ENCODE peak calls at places on chromosomes 13 and 19, in nine cellular contexts. I is GM12892, Q is uterus, D is Peyer's patch, T is A549, L is right lobe of liver, R is heart left ventricle, A is esophagus squamous epithelium, Z is erythroblast. M is an unnamed sample.
A peak's percentile ranks its signal among the peaks of the same experiment; 100 is the strongest.

GRCh38 chr19:1674293-1674679 is 21.9 kb upstream of the TCF3 start:
- DNase-seq in L (peak; percentile 14), A (no peak), T (no peak), D (no peak), R (no peak), Q (no peak), Z (no peak), I (no peak), M (no peak)

GRCh38 chr19:55376381-55376933 is at the start of gene TMEM190:
- DNase-seq in Q (no peak), D (no peak), I (no peak), Z (peak; percentile 43), R (no peak), T (no peak), A (no peak), L (peak; percentile 15), M (no peak)

GRCh38 chr13:51849145-51850101 is 4.4 kb upstream of the TMEM272 start:
- DNase-seq in D (no peak), A (no peak), R (no peak), I (peak; percentile 38), T (peak; percentile 31), Z (peak; percentile 19), L (no peak), Q (no peak), M (no peak)

GRCh38 chr13:46801831-46802230 is 4.9 kb upstream of the ESD start:
- DNase-seq in R (no peak), Q (no peak), T (no peak), A (no peak), Z (peak; percentile 8), D (no peak), L (no peak), I (no peak), M (no peak)

GRCh38 chr13:99978781-99979452 is 2.7 kb upstream of the ZIC2 start:
- DNase-seq in L (no peak), Z (no peak), T (no peak), A (no peak), Q (no peak), D (peak; percentile 34), R (no peak), I (no peak), M (no peak)

GRCh38 chr19:7494416-7495098 is 5.7 kb upstream of the PEX11G start:
- DNase-seq in Z (no peak), Q (no peak), R (no peak), T (no peak), L (peak; percentile 55), I (no peak), A (no peak), D (no peak), M (no peak)

GRCh38 chr13:112740502-112741131 is 50.8 kb downstream of the ATP11A start:
- DNase-seq in Z (no peak), L (peak; percentile 71), I (no peak), Q (peak; percentile 82), A (no peak), T (no peak), R (peak; percentile 87), D (peak; percentile 68), M (no peak)

GRCh38 chr13:113062691-113063090 is 42.9 kb upstream of the F7 start:
- DNase-seq in T (no peak), D (no peak), Z (no peak), L (no peak), A (no peak), I (no peak), Q (no peak), R (no peak), M (no peak)

GRCh38 chr13:96072392-96072791 is 17.5 kb upstream of the HS6ST3 start:
- DNase-seq in T (no peak), L (no peak), R (no peak), I (no peak), D (no peak), Q (no peak), Z (no peak), A (no peak), M (no peak)

GRCh38 chr19:43589277-43589676 is 6.7 kb downstream of the IRGQ start:
- DNase-seq in Z (no peak), T (no peak), I (no peak), R (no peak), Q (no peak), D (no peak), L (no peak), A (no peak), M (no peak)

GRCh38 chr19:15615526-15615925 is 508 bp downstream of the CYP4F8 start:
- DNase-seq in D (no peak), R (no peak), I (no peak), Q (no peak), A (no peak), T (no peak), L (no peak), Z (no peak), M (no peak)
- TF ChIP-seq POLR2A in D (no peak), R (no peak), I (no peak), Q (no peak), A (no peak), T (no peak), L (no peak), Z (no peak), M (no peak)

GRCh38 chr19:17553256-17553655 is 2.2 kb upstream of the COLGALT1 start:
- DNase-seq in L (peak; percentile 45), T (no peak), D (peak; percentile 62), Z (no peak), A (no peak), I (no peak), Q (peak; percentile 87), R (peak; percentile 85), M (no peak)
- TF ChIP-seq POLR2A in L (no peak), T (no peak), D (no peak), Z (no peak), A (no peak), I (no peak), Q (no peak), R (no peak), M (no peak)

GRCh38 chr19:54137114-54137912 is at the start of gene CNOT3:
- DNase-seq in I (peak; percentile 99), R (peak; percentile 99), Z (peak; percentile 100), Q (peak; percentile 100), A (peak; percentile 100), T (peak; percentile 100), L (peak; percentile 99), D (peak; percentile 100), M (peak; percentile 100)
- TF ChIP-seq POLR2A in I (peak; percentile 79), R (peak; percentile 94), Z (peak; percentile 59), Q (peak; percentile 97), A (peak; percentile 89), T (peak; percentile 83), L (peak; percentile 65), D (peak; percentile 85), M (peak; percentile 86)

GRCh38 chr19:49490287-49491029 is 3.0 kb downstream of the RPL13A start:
- DNase-seq in R (no peak), A (no peak), Q (no peak), Z (no peak), T (no peak), I (no peak), D (no peak), L (no peak), M (no peak)
- TF ChIP-seq POLR2A in R (no peak), A (no peak), Q (no peak), Z (no peak), T (no peak), I (peak; percentile 37), D (no peak), L (no peak), M (no peak)

DNA sequence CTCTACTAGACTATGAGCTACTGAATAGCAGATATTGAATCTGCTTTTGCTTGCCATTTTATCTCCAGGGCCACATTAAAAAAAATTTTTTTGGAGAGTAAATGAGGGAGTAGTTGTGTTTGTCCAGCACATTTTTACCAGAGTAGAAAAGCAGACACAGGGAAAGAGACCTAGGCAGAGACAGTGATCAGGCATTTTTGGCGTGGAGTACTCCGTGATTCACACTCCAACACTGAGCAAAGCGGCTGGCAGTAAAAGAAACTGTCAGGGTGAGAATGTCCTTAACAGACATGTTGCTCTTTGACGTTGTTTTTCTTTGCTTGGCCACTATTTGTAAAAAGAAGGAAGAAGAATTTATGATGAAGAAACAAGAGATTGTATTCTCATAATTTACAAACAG is 304.0 kb downstream of the TDRD3 start:
- DNase-seq in A (no peak), I (no peak), T (no peak), D (no peak), L (no peak), R (no peak), Q (no peak), Z (no peak), M (no peak)
- TF ChIP-seq POLR2A in A (no peak), I (no peak), T (no peak), D (no peak), L (no peak), R (no peak), Q (no peak), Z (no peak), M (no peak)